ENCODE peak calls at places on chromosomes 4 and X, in ten cellular contexts. A is stimulated activated CD4-positive, alpha-beta T cell treated with anti-CD3 and anti-CD28 coated beads, Interleukin-2, amount 100 ng/mL, for 24 hours; U is colonic mucosa; J is stimulated activated CD8-positive, alpha-beta memory T cell treated with anti-CD3 and anti-CD28 coated beads, Interleukin-15, amount 100 ng/mL, for 4 hours; Y is neural crest cell; O is ecto neural progenitor cell; P is GM03348; Q is central memory CD4-positive, alpha-beta T cell; Z is effector CD4-positive, alpha-beta T cell; T is endothelial cell. N is an unnamed sample.
A peak's percentile ranks its signal among the peaks of the same experiment; 100 is the strongest.

GRCh38 chr4:67885727-67886126 is 1.9 kb upstream of the TMPRSS11D start:
- DNase-seq in A (no peak), U (no peak), J (no peak), Y (no peak), O (no peak), P (peak; percentile 69), Q (no peak), Z (no peak), T (no peak), N (peak; percentile 79)

GRCh38 chrX:151970661-151971060 is 3.8 kb downstream of the GABRE start:
- DNase-seq in A (no peak), U (peak; percentile 32), J (no peak), Y (no peak), O (no peak), P (peak; percentile 84), Q (no peak), Z (no peak), T (no peak), N (peak; percentile 85)

GRCh38 chr4:47719576-47719975 is 118.3 kb downstream of the CORIN start:
- DNase-seq in A (no peak), U (no peak), J (no peak), Y (no peak), O (no peak), P (no peak), Q (no peak), Z (no peak), T (no peak), N (no peak)

GRCh38 chrX:49310371-49310770 is 6.9 kb downstream of the GAGE10 start:
- DNase-seq in A (no peak), U (no peak), J (no peak), Y (no peak), O (no peak), P (no peak), Q (no peak), Z (no peak), T (no peak), N (no peak)

GRCh38 chrX:118637997-118638396 is 89.4 kb upstream of the IL13RA1 start:
- DNase-seq in A (no peak), U (no peak), J (no peak), Y (no peak), O (no peak), P (no peak), Q (no peak), Z (no peak), T (no peak), N (no peak)

GRCh38 chr4:104571341-104571740 is 76.6 kb upstream of the CXXC4 start:
- DNase-seq in A (no peak), U (no peak), J (no peak), Y (no peak), O (no peak), P (no peak), Q (no peak), Z (no peak), T (no peak), N (no peak)

GRCh38 chr4:125244848-125245450 is 69.8 kb upstream of the FAT4 start:
- DNase-seq in A (no peak), U (no peak), J (no peak), Y (no peak), O (no peak), P (peak; percentile 20), Q (no peak), Z (no peak), T (no peak), N (peak; percentile 10)

GRCh38 chrX:54166915-54167314 is 16.1 kb downstream of the FAM120C start:
- DNase-seq in A (no peak), U (no peak), J (no peak), Y (no peak), O (no peak), P (no peak), Q (no peak), Z (no peak), T (no peak), N (no peak)

GRCh38 chrX:153669174-153669890 is 4.3 kb downstream of the PNCK start:
- DNase-seq in A (peak; percentile 50), U (no peak), J (no peak), Y (no peak), O (peak; percentile 60), P (peak; percentile 66), Q (peak; percentile 22), Z (no peak), T (peak; percentile 60), N (peak; percentile 64)

GRCh38 chr4:56674984-56675383 is 6.1 kb downstream of the HOPX start:
- DNase-seq in A (no peak), U (no peak), J (no peak), Y (no peak), O (no peak), P (no peak), Q (no peak), Z (no peak), T (no peak), N (no peak)

GRCh38 chr4:34289962-34290361 is 1954.4 kb downstream of the ARAP2 start:
- DNase-seq in A (no peak), U (no peak), J (no peak), Y (no peak), O (no peak), P (no peak), Q (no peak), Z (no peak), T (no peak), N (no peak)

GRCh38 chr4:29014555-29014954 is 1705.6 kb upstream of the PCDH7 start:
- DNase-seq in A (no peak), U (no peak), J (no peak), Y (no peak), O (no peak), P (no peak), Q (no peak), Z (no peak), T (no peak), N (no peak)

GRCh38 chr4:45063701-45064100 is 337.3 kb upstream of the GNPDA2 start:
- DNase-seq in A (no peak), U (no peak), J (no peak), Y (no peak), O (no peak), P (no peak), Q (no peak), Z (no peak), T (no peak), N (no peak)